ENCODE peak calls at places on chromosomes 11 and 22, in nine cellular contexts. F is uterus; L is tibial artery; H is naive thymus-derived CD4-positive, alpha-beta T cell; Q is effector memory CD4-positive, alpha-beta T cell; K is sigmoid colon; A is heart right ventricle; Z is right atrium auricular region; G is CD8-positive, alpha-beta memory T cell. D is an unnamed sample.
A peak's percentile ranks its signal among the peaks of the same experiment; 100 is the strongest.

GRCh38 chr11:113161671-113162589 is 152.5 kb upstream of the TTC12 start:
- DNase-seq in F (no peak), L (peak; percentile 33), H (no peak), Q (no peak), K (no peak), A (no peak), Z (no peak), G (no peak), D (no peak)

GRCh38 chr11:18282626-18283025 is 16.6 kb downstream of the SAA1 start:
- DNase-seq in F (no peak), L (no peak), H (no peak), Q (no peak), K (no peak), A (no peak), Z (no peak), G (no peak), D (no peak)

GRCh38 chr22:46741974-46742519 is 4.0 kb upstream of the CERK start:
- DNase-seq in F (no peak), L (no peak), H (no peak), Q (no peak), K (no peak), A (no peak), Z (no peak), G (no peak), D (no peak)

GRCh38 chr22:43449205-43449830 is 37.5 kb downstream of the MPPED1 start:
- DNase-seq in F (no peak), L (no peak), H (no peak), Q (no peak), K (no peak), A (no peak), Z (no peak), G (no peak), D (no peak)

GRCh38 chr11:71294846-71295600 is 42.6 kb upstream of the SHANK2 start:
- DNase-seq in F (no peak), L (no peak), H (no peak), Q (no peak), K (no peak), A (no peak), Z (peak; percentile 26), G (no peak), D (no peak)

GRCh38 chr11:64093233-64094039 is 57.7 kb downstream of the FLRT1 start:
- DNase-seq in F (no peak), L (no peak), H (no peak), Q (no peak), K (no peak), A (no peak), Z (no peak), G (no peak), D (no peak)

GRCh38 chr11:6319879-6320410 is 356 bp downstream of the CAVIN3 start:
- DNase-seq in F (peak; percentile 92), L (peak; percentile 95), H (no peak), Q (no peak), K (peak; percentile 96), A (peak; percentile 95), Z (peak; percentile 94), G (no peak), D (no peak)

GRCh38 chr11:12288212-12288933 is 89.0 kb upstream of the PARVA start:
- DNase-seq in F (peak; percentile 81), L (peak; percentile 84), H (peak; percentile 29), Q (no peak), K (peak; percentile 94), A (peak; percentile 77), Z (peak; percentile 90), G (peak; percentile 27), D (peak; percentile 41)

GRCh38 chr11:798093-798713 is at the start of gene SLC25A22:
- DNase-seq in F (peak; percentile 81), L (no peak), H (peak; percentile 82), Q (peak; percentile 71), K (no peak), A (peak; percentile 68), Z (no peak), G (peak; percentile 76), D (no peak)

GRCh38 chr11:3159296-3160190 is 5.6 kb downstream of the OSBPL5 start:
- DNase-seq in F (peak; percentile 64), L (peak; percentile 79), H (no peak), Q (no peak), K (peak; percentile 93), A (no peak), Z (no peak), G (no peak), D (no peak)

GRCh38 chr11:75244052-75244814 is 3.7 kb downstream of the TPBGL start:
- DNase-seq in F (no peak), L (no peak), H (no peak), Q (no peak), K (no peak), A (no peak), Z (no peak), G (no peak), D (no peak)

GRCh38 chr11:105719073-105719846 is 109.4 kb downstream of the GRIA4 start:
- DNase-seq in F (no peak), L (no peak), H (no peak), Q (no peak), K (no peak), A (no peak), Z (no peak), G (no peak), D (peak; percentile 6)

GRCh38 chr22:46030241-46030880 is 53.4 kb upstream of the WNT7B start:
- DNase-seq in F (peak; percentile 10), L (no peak), H (no peak), Q (no peak), K (peak; percentile 65), A (peak; percentile 54), Z (no peak), G (no peak), D (no peak)

GRCh38 chr22:28208036-28208435 is 289.0 kb upstream of the PITPNB start:
- DNase-seq in F (no peak), L (no peak), H (no peak), Q (no peak), K (no peak), A (no peak), Z (no peak), G (no peak), D (no peak)

GRCh38 chr22:50683086-50683993 is 10.7 kb downstream of the SHANK3 start:
- DNase-seq in F (no peak), L (no peak), H (no peak), Q (no peak), K (no peak), A (no peak), Z (peak; percentile 28), G (no peak), D (no peak)

GRCh38 chr22:45499746-45500145 is 2.9 kb upstream of the FBLN1 start:
- DNase-seq in F (peak; percentile 73), L (peak; percentile 61), H (no peak), Q (no peak), K (peak; percentile 92), A (no peak), Z (peak; percentile 75), G (no peak), D (no peak)

GRCh38 chr11:61011950-61012830 is 40.7 kb downstream of the CD6 start:
- DNase-seq in F (no peak), L (peak; percentile 38), H (no peak), Q (no peak), K (no peak), A (no peak), Z (no peak), G (no peak), D (no peak)
- H3K27ac ChIP-seq in F (no peak overlapping the region), L (no peak overlapping the region), H (peak overlapping the region; percentile 50), Q (no peak overlapping the region), K (no peak overlapping the region), A (no peak overlapping the region), Z (no peak overlapping the region), G (no peak overlapping the region), D (no peak overlapping the region)

DNA sequence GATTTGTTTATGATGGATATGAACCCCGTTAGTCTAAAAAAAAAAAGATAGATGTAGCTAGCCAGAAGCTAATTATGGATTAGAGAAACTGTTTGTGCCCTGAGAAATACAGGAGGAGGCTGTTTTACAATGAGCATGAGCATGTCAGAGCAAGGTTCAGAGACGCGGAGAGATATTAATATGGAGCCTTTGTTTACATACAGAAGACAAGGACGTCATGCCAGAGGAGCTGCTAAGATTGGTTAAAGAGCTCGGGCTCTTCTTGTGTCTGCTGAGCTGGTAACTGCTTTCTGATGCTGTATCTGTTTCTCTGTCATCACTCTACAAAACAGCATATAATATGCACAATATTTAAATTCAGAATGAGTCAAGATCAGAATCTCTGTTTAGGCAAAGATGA is 24.9 kb upstream of the CCDC89 start:
- DNase-seq in F (no peak), L (no peak), H (no peak), Q (no peak), K (no peak), A (no peak), Z (no peak), G (no peak), D (no peak)
- H3K27ac ChIP-seq in F (no peak overlapping the region), L (no peak overlapping the region), H (no peak overlapping the region), Q (no peak overlapping the region), K (no peak overlapping the region), A (no peak overlapping the region), Z (no peak overlapping the region), G (no peak overlapping the region), D (no peak overlapping the region)

DNA sequence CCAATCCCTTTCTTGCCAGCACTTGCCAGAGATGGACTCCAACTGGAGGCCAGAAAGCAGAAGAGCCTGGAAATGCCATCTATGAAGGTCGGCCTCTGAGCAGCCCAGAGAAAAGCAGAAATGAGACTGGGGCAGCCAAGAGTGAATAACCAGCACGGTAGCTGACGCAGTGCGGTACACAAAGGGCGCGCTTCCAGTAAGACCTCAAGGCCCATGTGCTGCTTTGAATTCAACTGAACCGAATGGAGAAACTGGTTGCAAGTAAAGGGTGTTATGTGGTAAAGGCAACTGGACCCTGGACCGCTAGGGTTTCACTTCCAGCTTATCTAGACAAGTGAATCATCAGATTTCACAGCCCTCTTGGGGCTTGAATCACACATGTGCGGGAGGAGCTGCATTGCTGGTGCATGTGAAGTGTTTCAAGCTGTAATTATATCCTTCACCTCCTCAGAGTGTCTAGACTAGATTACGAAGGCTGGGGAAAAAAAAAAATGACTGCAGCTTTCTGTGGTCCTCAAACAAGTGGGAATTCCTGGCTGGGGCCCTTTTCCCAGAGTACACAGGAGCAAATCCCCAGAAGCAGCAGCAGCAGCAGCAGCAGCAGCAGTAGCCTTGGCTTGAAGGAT is 128.9 kb downstream of the CCDC34 start:
- DNase-seq in F (peak; percentile 69), L (peak; percentile 71), H (no peak), Q (no peak), K (peak; percentile 75), A (peak; percentile 27), Z (peak; percentile 84), G (no peak), D (no peak)
- H3K27ac ChIP-seq in F (peak overlapping the region; percentile 67), L (no peak overlapping the region), H (no peak overlapping the region), Q (no peak overlapping the region), K (peak overlapping the region; percentile 55), A (peak overlapping the region; percentile 82), Z (peak overlapping the region; percentile 13), G (no peak overlapping the region), D (no peak overlapping the region)

DNA sequence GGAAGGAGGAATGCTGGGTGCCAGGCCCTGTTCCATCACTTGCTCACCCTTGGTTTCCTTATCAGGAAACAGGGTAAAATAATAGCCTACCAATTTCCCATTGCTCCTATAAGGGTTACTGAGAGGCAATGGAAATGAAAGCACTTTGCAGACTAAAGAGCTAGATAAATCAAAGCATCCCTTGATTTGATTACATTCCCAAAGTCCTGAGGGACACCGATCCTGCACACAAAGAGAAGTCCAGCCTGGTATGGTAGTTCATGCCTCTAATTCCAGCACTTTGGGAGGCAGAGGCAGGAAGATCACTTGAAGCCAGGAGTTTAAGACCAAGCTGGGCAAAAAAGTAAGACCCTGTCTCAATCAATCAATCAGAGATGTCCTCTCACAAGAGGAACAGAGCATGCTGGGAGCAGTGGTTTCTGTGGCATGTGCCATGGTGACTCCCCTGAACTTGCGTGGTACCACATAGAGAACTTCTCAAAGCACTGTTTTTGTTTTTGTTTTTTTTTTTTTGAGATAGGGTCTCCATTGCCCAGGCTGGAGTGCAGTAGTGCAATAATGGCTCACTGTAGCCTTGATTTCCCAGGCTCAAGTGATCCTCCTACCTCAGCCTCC is 10.7 kb downstream of the TBC1D10A start:
- DNase-seq in F (no peak), L (no peak), H (no peak), Q (no peak), K (no peak), A (no peak), Z (no peak), G (no peak), D (no peak)
- H3K27ac ChIP-seq in F (no peak overlapping the region), L (no peak overlapping the region), H (peak overlapping the region; percentile 64), Q (peak overlapping the region; percentile 52), K (peak overlapping the region; percentile 30), A (peak overlapping the region; percentile 9), Z (no peak overlapping the region), G (no peak overlapping the region), D (no peak overlapping the region)

D was measured in epithelial cell of prostate.